ENCODE peak calls at places on chromosomes 13 and 19, in four cellular contexts. One of them, this sample, is unnamed.

GRCh38 chr13:74258951-74259350 is 124.7 kb upstream of the KLF12 start:
- DNase-seq in IMR-90: no peak
- DNase-seq in K562: no peak
- DNase-seq in GM12878: no peak
- DNase-seq in this sample: no peak

GRCh38 chr13:109840201-109840892 is 54.0 kb upstream of the IRS2 start:
- DNase-seq in K562: no peak
- DNase-seq in IMR-90: peak
- DNase-seq in GM12878: no peak
- DNase-seq in this sample: no peak

GRCh38 chr19:8835877-8836276 is 3.7 kb downstream of the MBD3L1 start:
- DNase-seq in K562: no peak
- DNase-seq in IMR-90: no peak
- DNase-seq in GM12878: no peak
- DNase-seq in this sample: no peak

GRCh38 chr13:49624207-49624606 is 4.1 kb upstream of the ARL11 start:
- DNase-seq in IMR-90: no peak
- DNase-seq in GM12878: no peak
- DNase-seq in K562: no peak
- DNase-seq in this sample: no peak

GRCh38 chr13:28495586-28496564 is 947 bp upstream of the FLT1 start:
- DNase-seq in IMR-90: no peak
- DNase-seq in GM12878: no peak
- DNase-seq in K562: no peak
- DNase-seq in this sample: peak

GRCh38 chr13:49652691-49653305 is 24.5 kb downstream of the ARL11 start:
- DNase-seq in GM12878: no peak
- DNase-seq in K562: peak
- DNase-seq in IMR-90: peak
- DNase-seq in this sample: peak

GRCh38 chr19:50510121-50510670 is 795 bp downstream of the JOSD2 start:
- DNase-seq in K562: no peak
- DNase-seq in IMR-90: no peak
- DNase-seq in GM12878: no peak
- DNase-seq in this sample: no peak

GRCh38 chr19:5394907-5395505 is 54.4 kb upstream of the PTPRS start:
- DNase-seq in IMR-90: no peak
- DNase-seq in K562: no peak
- DNase-seq in GM12878: no peak
- DNase-seq in this sample: no peak

GRCh38 chr19:2084993-2085720 is 11.0 kb downstream of the MOB3A start:
- DNase-seq in IMR-90: no peak
- DNase-seq in GM12878: peak
- DNase-seq in K562: peak
- DNase-seq in this sample: peak

DNA sequence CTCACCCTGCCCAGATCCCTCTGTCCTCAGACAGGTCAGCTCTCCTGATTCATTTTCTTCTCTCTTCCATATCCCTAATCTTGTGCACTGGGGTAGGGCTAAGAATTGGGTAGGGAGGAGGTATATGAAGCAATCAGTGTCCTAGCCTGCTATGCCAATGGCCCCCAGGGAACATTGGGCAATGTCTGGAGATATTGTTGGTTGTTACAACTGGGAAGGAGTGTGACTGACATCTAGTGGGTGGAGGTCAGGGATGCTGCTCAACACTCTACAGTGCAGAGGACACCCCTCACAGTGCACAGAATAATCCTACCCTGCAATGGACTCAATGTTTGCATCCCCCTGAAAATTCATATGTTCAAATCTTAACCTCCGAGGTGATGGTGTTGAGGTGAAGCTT is 57.5 kb downstream of the CPAMD8 start:
- DNase-seq in K562: peak
- DNase-seq in IMR-90: no peak
- DNase-seq in GM12878: no peak
- DNase-seq in this sample: no peak
- TF ChIP-seq FOS in K562: no peak
- TF ChIP-seq FOS in IMR-90: no peak
- TF ChIP-seq FOS in GM12878: no peak
- TF ChIP-seq FOS in this sample: no peak

DNA sequence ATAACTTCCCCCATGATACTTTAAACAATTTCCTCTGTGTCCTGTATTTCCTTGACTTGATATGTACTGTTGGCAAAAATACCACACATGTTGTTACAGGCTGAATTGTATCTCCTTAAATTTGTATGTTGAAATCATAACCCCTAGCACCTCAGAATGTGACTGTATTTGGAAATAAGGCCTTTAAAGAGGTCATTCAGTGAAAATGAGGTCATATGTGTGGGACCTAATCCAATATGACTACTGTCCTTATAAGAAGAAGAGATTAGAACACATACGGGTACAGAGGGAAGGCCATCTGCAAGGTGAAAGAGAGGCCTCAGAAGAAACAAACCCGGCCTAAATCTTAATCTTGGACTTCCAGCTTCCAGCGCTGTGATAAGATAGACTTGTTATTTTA is 202.5 kb downstream of the NUFIP1 start:
- DNase-seq in IMR-90: no peak
- DNase-seq in GM12878: no peak
- DNase-seq in K562: no peak
- DNase-seq in this sample: no peak
- TF ChIP-seq FOS in IMR-90: no peak
- TF ChIP-seq FOS in GM12878: no peak
- TF ChIP-seq FOS in K562: no peak
- TF ChIP-seq FOS in this sample: no peak

GRCh38 chr13:92829930-92830329 is 396.7 kb upstream of the GPC6 start:
- DNase-seq in IMR-90: no peak
- DNase-seq in GM12878: no peak
- DNase-seq in K562: no peak
- DNase-seq in this sample: no peak

GRCh38 chr13:92826197-92826596 is 400.4 kb upstream of the GPC6 start:
- DNase-seq in IMR-90: no peak
- DNase-seq in GM12878: no peak
- DNase-seq in K562: no peak
- DNase-seq in this sample: no peak

GRCh38 chr13:92833071-92833470 is 393.5 kb upstream of the GPC6 start:
- DNase-seq in K562: no peak
- DNase-seq in IMR-90: peak
- DNase-seq in GM12878: no peak
- DNase-seq in this sample: no peak

GRCh38 chr13:92827503-92827902 is 399.1 kb upstream of the GPC6 start:
- DNase-seq in K562: no peak
- DNase-seq in GM12878: no peak
- DNase-seq in IMR-90: no peak
- DNase-seq in this sample: no peak

DNA sequence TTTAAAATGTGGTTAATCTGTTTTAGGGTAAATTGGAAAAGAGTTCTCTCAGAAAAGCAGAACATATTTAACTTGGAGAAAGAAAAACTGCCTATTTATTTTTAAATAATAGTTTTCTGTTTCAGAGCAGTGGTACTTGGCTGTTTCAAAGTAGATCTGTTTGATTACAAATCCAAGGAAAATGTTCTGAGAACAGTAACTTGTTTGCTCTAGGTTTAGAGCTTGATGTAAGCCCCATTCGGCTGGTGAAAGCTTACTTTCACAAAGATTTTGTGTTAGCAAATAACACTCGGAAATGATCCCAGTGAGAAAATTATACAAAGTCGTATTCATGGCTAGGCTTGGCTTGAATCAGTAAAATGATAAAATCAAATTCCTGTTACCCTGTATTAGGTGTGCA is 395.8 kb upstream of the GPC6 start:
- DNase-seq in K562: no peak
- DNase-seq in GM12878: no peak
- DNase-seq in IMR-90: no peak
- DNase-seq in this sample: no peak
- TF ChIP-seq FOS in K562: no peak
- TF ChIP-seq FOS in GM12878: no peak
- TF ChIP-seq FOS in IMR-90: no peak
- TF ChIP-seq FOS in this sample: no peak

GRCh38 chr13:91540157-91540736 is 141.8 kb downstream of the GPC5 start:
- DNase-seq in IMR-90: no peak
- DNase-seq in GM12878: no peak
- DNase-seq in K562: peak
- DNase-seq in this sample: no peak
- TF ChIP-seq FOS in IMR-90: no peak
- TF ChIP-seq FOS in GM12878: no peak
- TF ChIP-seq FOS in K562: no peak
- TF ChIP-seq FOS in this sample: no peak

GRCh38 chr19:31353826-31354225 is 4.6 kb upstream of the TSHZ3 start:
- DNase-seq in IMR-90: no peak
- DNase-seq in GM12878: no peak
- DNase-seq in K562: no peak
- DNase-seq in this sample: no peak
- TF ChIP-seq FOS in IMR-90: no peak
- TF ChIP-seq FOS in GM12878: no peak
- TF ChIP-seq FOS in K562: no peak
- TF ChIP-seq FOS in this sample: no peak

GRCh38 chr13:29802621-29803020 is 47.8 kb downstream of the UBL3 start:
- DNase-seq in GM12878: no peak
- DNase-seq in IMR-90: peak
- DNase-seq in K562: no peak
- DNase-seq in this sample: no peak

GRCh38 chr13:29800687-29801086 is 49.7 kb downstream of the UBL3 start:
- DNase-seq in K562: no peak
- DNase-seq in IMR-90: no peak
- DNase-seq in GM12878: no peak
- DNase-seq in this sample: no peak

GRCh38 chr13:29803221-29803620 is 47.2 kb downstream of the UBL3 start:
- DNase-seq in K562: no peak
- DNase-seq in GM12878: no peak
- DNase-seq in IMR-90: no peak
- DNase-seq in this sample: no peak

GRCh38 chr13:29801102-29801501 is 49.3 kb downstream of the UBL3 start:
- DNase-seq in K562: no peak
- DNase-seq in IMR-90: no peak
- DNase-seq in GM12878: no peak
- DNase-seq in this sample: no peak

GRCh38 chr13:29801737-29802305 is 48.6 kb downstream of the UBL3 start:
- DNase-seq in IMR-90: peak
- DNase-seq in K562: no peak
- DNase-seq in GM12878: no peak
- DNase-seq in this sample: no peak
- TF ChIP-seq FOS in IMR-90: no peak
- TF ChIP-seq FOS in K562: no peak
- TF ChIP-seq FOS in GM12878: no peak
- TF ChIP-seq FOS in this sample: no peak

GRCh38 chr19:48543121-48543710 is 8.8 kb upstream of the SULT2B1 start:
- DNase-seq in IMR-90: peak
- DNase-seq in K562: no peak
- DNase-seq in GM12878: no peak
- DNase-seq in this sample: peak
- TF ChIP-seq FOS in IMR-90: no peak
- TF ChIP-seq FOS in K562: no peak
- TF ChIP-seq FOS in GM12878: no peak
- TF ChIP-seq FOS in this sample: peak

DNA sequence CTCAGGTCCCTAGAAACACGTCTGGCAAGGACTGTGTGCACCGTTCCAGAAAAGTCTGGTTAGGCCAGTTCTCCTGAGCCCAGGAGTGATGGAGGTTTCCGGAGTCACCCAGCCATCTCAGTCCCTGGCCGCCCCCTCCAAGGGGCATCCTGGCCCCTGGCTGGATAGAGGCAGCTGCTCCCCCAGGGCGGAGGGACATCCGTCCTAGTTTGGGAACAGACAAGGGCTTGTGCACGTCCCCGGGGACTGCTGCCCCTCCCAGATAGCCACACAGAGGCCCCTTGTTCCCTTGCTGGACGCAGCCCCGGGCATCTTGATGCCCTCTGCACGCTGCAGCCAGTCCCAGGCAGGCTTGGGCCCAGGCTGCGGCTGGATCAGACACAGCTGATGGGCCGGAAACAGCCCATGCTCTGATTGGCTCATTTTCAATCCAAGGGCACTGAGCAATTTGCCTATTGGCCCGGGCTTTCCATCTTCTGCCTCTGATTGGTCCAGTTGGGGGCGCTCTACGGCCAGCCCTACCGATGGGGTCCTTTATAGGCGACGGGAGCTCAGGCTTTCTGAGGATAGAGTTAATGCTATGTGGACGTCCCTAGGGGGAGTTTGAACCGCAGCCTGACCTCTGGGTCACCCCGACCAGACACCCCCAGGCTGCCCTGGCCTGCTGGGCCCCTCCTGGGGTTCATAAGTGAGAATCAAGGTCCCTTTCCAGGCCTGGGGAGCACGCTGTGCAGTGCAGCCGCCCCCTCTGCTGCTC is 3.7 kb downstream of the S1PR2 start:
- DNase-seq in GM12878: no peak
- DNase-seq in IMR-90: no peak
- DNase-seq in K562: peak
- DNase-seq in this sample: no peak
- TF ChIP-seq FOS in GM12878: no peak
- TF ChIP-seq FOS in IMR-90: no peak
- TF ChIP-seq FOS in K562: peak
- TF ChIP-seq FOS in this sample: no peak